ENCODE peak calls at places on chromosomes 4 and X, in ten cellular contexts. N, O, E, V, K, T, A, U, Q and X are unnamed samples. For H4K20me1, the result is how much of the 10 kb centered on the place peaks cover.

GRCh38 chrX:84729809-84730208 is 227.6 kb upstream of the HDX start:
- DNase-seq in N (peak), O (peak), E (peak), V (peak), K (peak), T (peak), A (no peak), U (peak), Q (peak), X (peak)

GRCh38 chr4:56611501-56611900 is 69.6 kb downstream of the HOPX start:
- DNase-seq in N (no peak), O (peak), E (no peak), V (no peak), K (peak), T (no peak), A (no peak), U (no peak), Q (no peak), X (no peak)

GRCh38 chrX:8879750-8880149 is 78.6 kb upstream of the FAM9A start:
- DNase-seq in N (peak), O (peak), E (peak), V (peak), K (peak), T (no peak), A (no peak), U (peak), Q (peak), X (peak)

GRCh38 chr4:30380404-30380998 is 339.7 kb upstream of the PCDH7 start:
- DNase-seq in N (peak), O (peak), E (peak), V (peak), K (peak), T (peak), A (peak), U (peak), Q (peak), X (peak)

GRCh38 chrX:71603618-71604017 is 14.7 kb downstream of the CXCR3 start:
- DNase-seq in N (no peak), O (peak), E (no peak), V (no peak), K (peak), T (no peak), A (no peak), U (no peak), Q (no peak), X (peak)

GRCh38 chr4:161287678-161288352 is 876.0 kb downstream of the FSTL5 start:
- DNase-seq in N (no peak), O (no peak), E (no peak), V (no peak), K (no peak), T (no peak), A (no peak), U (no peak), Q (no peak), X (no peak)

GRCh38 chr4:65096630-65097029 is 573.7 kb downstream of the EPHA5 start:
- DNase-seq in N (no peak), O (no peak), E (no peak), V (no peak), K (no peak), T (no peak), A (no peak), U (no peak), Q (no peak), X (no peak)

GRCh38 chrX:9465380-9466114 is 689 bp downstream of the TBL1X start:
- DNase-seq in N (peak), O (peak), E (peak), V (no peak), K (no peak), T (peak), A (no peak), U (peak), Q (peak), X (no peak)

GRCh38 chr4:38516194-38516593 is 147.8 kb upstream of the KLF3 start:
- DNase-seq in N (no peak), O (no peak), E (no peak), V (no peak), K (no peak), T (no peak), A (no peak), U (no peak), Q (no peak), X (no peak)

GRCh38 chr4:24598025-24598424 is 13.7 kb upstream of the DHX15 start:
- DNase-seq in N (no peak), O (no peak), E (no peak), V (no peak), K (peak), T (peak), A (peak), U (no peak), Q (no peak), X (peak)

GRCh38 chr4:1240721-1241465 is 8.0 kb downstream of the CTBP1 start:
- DNase-seq in N (no peak), O (no peak), E (no peak), V (no peak), K (no peak), T (no peak), A (no peak), U (no peak), Q (no peak), X (no peak)

GRCh38 chr4:1237981-1238675 is 10.8 kb downstream of the CTBP1 start:
- DNase-seq in N (no peak), O (no peak), E (no peak), V (no peak), K (no peak), T (no peak), A (no peak), U (no peak), Q (no peak), X (no peak)

GRCh38 chr4:1239949-1240305 is 9.0 kb downstream of the CTBP1 start:
- DNase-seq in N (no peak), O (no peak), E (no peak), V (no peak), K (no peak), T (no peak), A (no peak), U (no peak), Q (no peak), X (no peak)

GRCh38 chr4:1238676-1239000 is 10.3 kb downstream of the CTBP1 start:
- DNase-seq in N (no peak), O (no peak), E (no peak), V (no peak), K (no peak), T (no peak), A (no peak), U (no peak), Q (no peak), X (no peak)

GRCh38 chr4:1239141-1239948 is 9.6 kb downstream of the CTBP1 start:
- DNase-seq in N (no peak), O (no peak), E (no peak), V (no peak), K (no peak), T (no peak), A (no peak), U (no peak), Q (no peak), X (no peak)
- H4K20me1 ChIP-seq in N (under half), O (under half), E (under half), V (under half), K (half or more), T (half or more), A (under half), U (under half), Q (half or more), X (under half)

DNA sequence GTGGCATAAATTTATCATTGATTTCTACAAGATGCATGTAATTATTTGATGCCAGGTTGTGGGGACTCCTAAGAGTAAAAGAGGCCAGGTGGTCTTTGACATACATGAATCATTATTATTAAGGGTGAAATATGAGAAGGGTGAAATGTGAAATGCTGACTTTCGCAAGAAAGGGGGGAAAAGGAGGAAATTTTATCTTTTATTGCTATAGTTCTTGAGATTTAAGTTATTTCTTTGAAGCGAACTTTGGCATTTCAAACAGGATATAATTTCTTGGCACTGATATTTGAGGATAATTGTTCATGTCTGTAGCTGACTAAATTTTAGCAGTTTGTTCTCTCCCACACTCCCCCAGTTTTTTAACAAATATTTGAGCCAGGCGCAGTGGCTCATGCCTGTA is 80.1 kb downstream of the TMEM131L start:
- DNase-seq in N (no peak), O (no peak), E (no peak), V (no peak), K (no peak), T (no peak), A (no peak), U (no peak), Q (no peak), X (no peak)
- H4K20me1 ChIP-seq in N (under half), O (under half), E (under half), V (under half), K (under half), T (under half), A (under half), U (under half), Q (under half), X (under half)

DNA sequence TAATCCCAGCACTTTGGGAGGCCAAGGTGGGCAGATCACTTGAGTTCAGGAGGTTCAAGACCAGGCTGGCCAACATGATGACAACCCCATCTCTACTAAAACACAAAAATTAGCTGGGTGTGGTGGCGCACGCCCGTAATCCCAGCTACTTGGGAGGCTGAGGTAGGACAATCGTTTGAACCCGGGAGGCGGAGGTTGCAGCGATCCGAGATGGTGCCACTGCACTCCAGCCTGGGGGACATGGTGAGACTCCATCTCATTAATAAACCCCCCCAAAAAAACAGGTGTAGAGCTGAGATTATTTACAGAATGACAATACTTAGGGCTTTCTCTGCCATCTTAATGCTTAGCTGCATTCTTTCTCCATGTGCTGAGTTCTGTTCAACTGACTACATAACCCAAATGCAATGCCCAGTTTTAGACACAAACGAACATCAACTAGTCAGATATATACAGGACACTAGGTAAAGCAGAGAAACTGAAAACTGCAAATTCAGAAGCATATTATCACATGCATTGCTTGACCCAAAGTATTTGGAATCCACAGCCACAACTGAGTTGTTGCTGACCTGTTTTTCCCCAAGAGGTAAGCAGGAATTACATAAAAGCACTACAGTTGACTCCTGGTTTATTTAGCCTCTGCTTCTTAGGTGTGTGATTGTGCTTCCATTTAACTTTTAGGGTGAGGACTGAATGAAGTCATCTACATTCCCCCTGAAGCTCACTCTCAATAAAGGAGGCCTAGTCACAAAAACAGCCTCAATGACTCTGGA is 12.1 kb downstream of the RBMX start:
- DNase-seq in N (no peak), O (no peak), E (no peak), V (no peak), K (no peak), T (no peak), A (no peak), U (no peak), Q (no peak), X (no peak)
- H4K20me1 ChIP-seq in N (under half), O (under half), E (under half), V (under half), K (under half), T (under half), A (under half), U (under half), Q (half or more), X (under half)

GRCh38 chr4:8488791-8489369 is 48.3 kb downstream of the TRMT44 start:
- DNase-seq in N (no peak), O (no peak), E (no peak), V (no peak), K (no peak), T (no peak), A (no peak), U (no peak), Q (no peak), X (no peak)
- H4K20me1 ChIP-seq in N (under half), O (under half), E (under half), V (under half), K (under half), T (under half), A (under half), U (under half), Q (under half), X (under half)

GRCh38 chr4:8393593-8394038 is 46.9 kb downstream of the ACOX3 start:
- DNase-seq in N (no peak), O (peak), E (peak), V (no peak), K (peak), T (peak), A (no peak), U (no peak), Q (peak), X (peak)
- H4K20me1 ChIP-seq in N (under half), O (under half), E (under half), V (under half), K (under half), T (under half), A (under half), U (under half), Q (under half), X (under half)

GRCh38 chr4:7762376-7763040 is 177.2 kb downstream of the AFAP1 start:
- DNase-seq in N (no peak), O (no peak), E (no peak), V (no peak), K (no peak), T (no peak), A (no peak), U (no peak), Q (no peak), X (no peak)
- H4K20me1 ChIP-seq in N (under half), O (under half), E (under half), V (under half), K (half or more), T (under half), A (under half), U (under half), Q (under half), X (under half)